ENCODE peak calls at places on chromosome 13, in five cellular contexts. P is HepG2, Y is neuronal stem cell, T is H1, M is K562. K is an unnamed sample.

GRCh38 chr13:43300817-43301216 is 277.4 kb downstream of the DNAJC15 start:
- DNase-seq in Y (no peak), M (no peak), P (no peak), T (no peak), K (no peak)

GRCh38 chr13:113413178-113413897 is 40.0 kb downstream of the ADPRHL1 start:
- DNase-seq in P (no peak), M (no peak), T (no peak), Y (no peak), K (peak)

GRCh38 chr13:112821340-112822055 is 131.7 kb downstream of the ATP11A start:
- DNase-seq in Y (no peak), M (no peak), P (no peak), T (no peak), K (no peak)

GRCh38 chr13:80334582-80335260 is 6.2 kb downstream of the SPRY2 start:
- DNase-seq in P (no peak), T (no peak), M (no peak), Y (no peak), K (no peak)

GRCh38 chr13:40596484-40596883 is 70.0 kb downstream of the FOXO1 start:
- DNase-seq in P (no peak), T (no peak), M (no peak), Y (no peak), K (no peak)

GRCh38 chr13:79442221-79442620 is 36.2 kb upstream of the RBM26 start:
- DNase-seq in T (no peak), Y (no peak), P (no peak), M (no peak), K (no peak)

GRCh38 chr13:23652909-23653726 is 82.9 kb downstream of the TNFRSF19 start:
- DNase-seq in Y (no peak), T (no peak), M (no peak), P (no peak), K (no peak)

GRCh38 chr13:59360108-59360507 is 803.6 kb downstream of the DIAPH3 start:
- DNase-seq in M (no peak), T (no peak), P (no peak), Y (no peak), K (no peak)

GRCh38 chr13:21458457-21458815 is 667 bp downstream of the ZDHHC20 start:
- DNase-seq in M (peak), P (no peak), T (no peak), Y (no peak), K (peak)

GRCh38 chr13:109655206-109655600 is 131.2 kb downstream of the IRS2 start:
- DNase-seq in M (no peak), P (no peak), T (no peak), Y (no peak), K (no peak)

GRCh38 chr13:34371645-34372044 is 553.7 kb downstream of the RFC3 start:
- DNase-seq in T (no peak), P (no peak), Y (no peak), M (no peak), K (no peak)

GRCh38 chr13:48302920-48303330 is 626 bp upstream of the RB1 start:
- DNase-seq in T (no peak), P (no peak), M (no peak), Y (no peak), K (no peak)

GRCh38 chr13:52599037-52599852 is 43.0 kb upstream of the HNRNPA1L2 start:
- DNase-seq in T (no peak), M (no peak), Y (no peak), P (no peak), K (no peak)

DNA sequence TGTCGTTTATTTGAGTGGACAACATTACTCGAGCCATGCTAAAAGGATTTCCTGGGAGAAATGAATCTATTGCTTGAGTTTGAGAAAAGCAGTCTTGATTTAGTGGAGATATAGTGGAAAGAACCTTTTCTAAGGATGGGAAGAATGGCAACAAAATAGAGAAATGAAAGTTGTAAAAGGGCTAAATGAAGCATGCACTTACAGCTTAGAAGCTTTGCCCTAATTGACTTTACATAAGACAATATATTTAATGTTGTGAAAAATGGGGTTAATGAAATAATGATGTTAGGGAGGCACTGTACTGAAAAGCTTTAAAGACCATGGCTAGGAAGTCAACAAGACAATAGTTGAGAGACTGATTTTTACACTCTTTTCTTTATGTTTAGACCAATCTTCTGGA is 35.4 kb downstream of the SLC10A2 start:
- DNase-seq in T (no peak), Y (no peak), M (no peak), P (no peak), K (no peak)
- H3K4me3 ChIP-seq in T (no peak), Y (no peak), M (no peak), P (no peak), K (no peak)

GRCh38 chr13:74442751-74443150 is 308.5 kb upstream of the KLF12 start:
- DNase-seq in Y (no peak), T (no peak), P (no peak), M (no peak), K (no peak)
- H3K9ac ChIP-seq in Y (no peak), T (no peak), P (no peak), M (no peak), K (no peak)

GRCh38 chr13:66656050-66656449 is 574.1 kb downstream of the PCDH9 start:
- DNase-seq in Y (no peak), P (no peak), T (no peak), M (no peak), K (no peak)

GRCh38 chr13:66661336-66661735 is 568.8 kb downstream of the PCDH9 start:
- DNase-seq in Y (no peak), T (no peak), M (no peak), P (no peak), K (no peak)

GRCh38 chr13:66660013-66660804 is 569.9 kb downstream of the PCDH9 start:
- DNase-seq in M (no peak), T (no peak), Y (no peak), P (no peak), K (no peak)

GRCh38 chr13:66659291-66660012 is 570.7 kb downstream of the PCDH9 start:
- DNase-seq in P (no peak), T (no peak), Y (no peak), M (no peak), K (no peak)

GRCh38 chr13:66657165-66657895 is 572.8 kb downstream of the PCDH9 start:
- DNase-seq in M (no peak), Y (no peak), T (no peak), P (peak), K (peak)
- H3K27ac ChIP-seq in M (no peak), Y (peak), T (no peak), P (no peak), K (no peak)

DNA sequence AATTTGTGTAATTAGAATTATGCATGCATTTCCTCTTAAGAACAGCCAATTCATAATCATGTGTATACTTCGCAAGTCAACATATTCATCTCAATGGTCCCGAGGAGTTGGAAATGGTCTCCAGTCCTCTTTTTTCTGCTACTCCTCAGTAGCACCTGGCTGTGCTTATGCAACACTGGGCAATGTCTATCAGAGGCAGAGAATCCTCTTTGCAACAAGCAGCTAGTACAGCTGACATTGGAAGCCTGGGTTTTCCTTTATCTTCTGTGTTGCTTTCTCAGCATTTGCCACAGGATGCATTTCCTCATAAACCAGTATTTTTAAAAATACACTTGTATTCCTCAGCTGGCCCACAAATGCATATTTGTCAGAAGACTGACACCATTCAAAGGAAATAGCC is 405.3 kb upstream of the GPC6 start:
- DNase-seq in P (no peak), T (no peak), M (no peak), Y (no peak), K (no peak)
- H3K4me3 ChIP-seq in P (no peak), T (no peak), M (no peak), Y (no peak), K (no peak)

DNA sequence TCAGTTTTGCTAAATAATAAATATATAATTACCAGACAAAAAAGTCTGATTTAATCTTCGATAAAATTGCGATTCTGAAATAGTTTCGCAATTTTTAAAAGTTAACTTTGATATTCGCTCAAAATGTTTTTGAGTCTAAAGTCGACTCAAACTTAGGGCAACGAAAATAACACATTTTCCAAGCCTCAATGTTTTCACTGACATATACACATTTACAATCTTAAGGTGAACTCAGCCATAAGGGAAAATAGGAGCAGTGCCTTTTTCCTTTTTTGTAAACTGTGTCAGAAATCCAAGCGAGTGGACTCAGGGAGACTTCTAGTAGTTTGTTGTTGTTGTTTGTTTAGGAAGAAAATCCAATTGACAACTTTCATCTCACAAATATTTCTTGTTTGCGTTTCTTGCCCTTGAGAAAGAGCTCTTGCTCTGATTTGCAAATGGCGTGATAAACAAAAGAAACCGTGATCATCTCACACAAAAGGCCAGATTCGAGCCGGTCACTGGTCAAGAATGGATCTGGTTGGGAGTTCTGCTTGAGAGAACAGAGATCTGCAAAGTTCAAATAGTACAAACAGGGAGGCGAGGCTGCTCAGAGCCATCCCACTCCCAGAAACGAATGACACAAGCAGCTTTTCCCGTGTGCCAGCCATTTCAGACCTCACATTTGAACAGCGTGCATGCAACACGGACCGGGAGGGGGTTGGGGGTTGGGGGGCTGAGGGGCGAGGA is 2.1 kb downstream of the SOX21 start:
- DNase-seq in M (no peak), P (no peak), T (no peak), Y (no peak), K (no peak)
- H3K9ac ChIP-seq in M (no peak), P (no peak), T (no peak), Y (peak), K (no peak)

DNA sequence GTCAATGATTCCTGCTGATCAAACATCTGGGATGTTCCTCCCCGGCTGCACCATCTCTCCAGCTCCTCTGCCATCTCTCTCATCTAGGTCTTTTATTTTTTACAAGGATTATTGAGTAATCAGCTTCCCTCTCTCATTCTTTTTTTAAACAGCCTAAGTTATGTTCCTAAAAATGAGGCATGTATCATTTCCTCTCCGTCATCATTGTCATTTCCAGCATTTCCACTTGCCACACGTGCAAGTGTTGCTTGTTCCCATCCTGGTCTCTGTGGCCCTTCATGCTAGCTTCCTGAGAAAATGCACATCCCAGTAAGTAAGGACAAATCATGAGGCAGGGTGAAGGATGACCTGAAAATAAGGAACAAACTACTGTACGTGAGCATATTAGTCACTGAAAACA is 102.7 kb upstream of the POSTN start:
- DNase-seq in T (no peak), P (no peak), Y (no peak), M (no peak), K (no peak)
- H3K27ac ChIP-seq in T (no peak), P (no peak), Y (no peak), M (no peak), K (no peak)

DNA sequence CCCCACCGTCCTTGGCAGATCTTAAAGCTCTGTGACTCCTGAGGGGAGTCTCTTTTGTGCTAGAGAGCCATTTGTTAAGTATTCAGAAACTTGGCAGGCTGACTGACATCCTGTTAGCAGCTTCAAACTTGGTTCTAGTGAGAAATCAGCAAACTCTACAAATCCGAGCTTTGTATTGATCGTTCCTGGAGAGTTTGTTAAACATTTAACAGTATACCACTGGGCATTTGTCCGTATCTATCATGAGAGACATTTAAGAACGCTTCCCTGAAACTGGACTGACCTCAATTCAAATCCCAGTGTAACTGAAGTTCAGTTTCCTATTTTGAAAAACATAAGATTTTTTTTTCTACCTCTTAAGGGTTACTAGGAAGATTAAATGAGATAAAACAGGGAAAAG is 3.2 kb downstream of the ATP12A start:
- DNase-seq in Y (no peak), P (peak), M (no peak), T (no peak), K (no peak)
- H3K4me3 ChIP-seq in Y (no peak), P (no peak), M (no peak), T (no peak), K (no peak)